ENCODE peak calls at places on chromosomes 13 and 19, in eight cellular contexts. F, K, I, N, Q, J, H and E are unnamed samples.

GRCh38 chr19:52343548-52343947 is 7.5 kb downstream of the ZNF610 start:
- DNase-seq in F (peak), K (no peak), I (no peak), N (no peak), Q (peak), J (peak), H (no peak), E (no peak)

GRCh38 chr13:95492044-95492801 is 60.3 kb upstream of the CLDN10 start:
- DNase-seq in F (no peak), K (no peak), I (no peak), N (no peak), Q (no peak), J (no peak), H (no peak), E (peak)

GRCh38 chr13:40910324-40911050 is 108.6 kb downstream of the ELF1 start:
- DNase-seq in F (no peak), K (no peak), I (no peak), N (no peak), Q (peak), J (no peak), H (no peak), E (no peak)

GRCh38 chr19:40282209-40282580 is 3.0 kb downstream of the AKT2 start:
- DNase-seq in F (no peak), K (no peak), I (no peak), N (no peak), Q (no peak), J (no peak), H (no peak), E (no peak)

GRCh38 chr13:98647121-98647520 is 70.2 kb upstream of the STK24 start:
- DNase-seq in F (no peak), K (no peak), I (no peak), N (no peak), Q (no peak), J (no peak), H (no peak), E (no peak)

GRCh38 chr13:76016799-76017198 is 380.7 kb downstream of the LMO7 start:
- DNase-seq in F (peak), K (no peak), I (no peak), N (no peak), Q (peak), J (peak), H (no peak), E (no peak)

GRCh38 chr13:98664047-98664446 is 87.1 kb upstream of the STK24 start:
- DNase-seq in F (no peak), K (peak), I (no peak), N (no peak), Q (peak), J (no peak), H (peak), E (no peak)

GRCh38 chr19:32800757-32801156 is 68.8 kb downstream of the SLC7A9 start:
- DNase-seq in F (peak), K (no peak), I (no peak), N (no peak), Q (no peak), J (no peak), H (no peak), E (no peak)

GRCh38 chr19:2797280-2797679 is 12.0 kb downstream of the THOP1 start:
- DNase-seq in F (no peak), K (no peak), I (no peak), N (no peak), Q (no peak), J (no peak), H (no peak), E (no peak)

GRCh38 chr13:48194392-48194754 is 38.6 kb upstream of the ITM2B start:
- DNase-seq in F (no peak), K (no peak), I (no peak), N (no peak), Q (peak), J (no peak), H (no peak), E (no peak)

GRCh38 chr13:46947425-46948191 is 50.8 kb upstream of the HTR2A start:
- DNase-seq in F (no peak), K (no peak), I (no peak), N (no peak), Q (no peak), J (no peak), H (no peak), E (no peak)

GRCh38 chr13:28493740-28494536 is 990 bp downstream of the FLT1 start:
- DNase-seq in F (peak), K (no peak), I (no peak), N (no peak), Q (peak), J (no peak), H (no peak), E (no peak)

GRCh38 chr13:99220199-99220931 is 19.7 kb downstream of the UBAC2 start:
- DNase-seq in F (no peak), K (no peak), I (no peak), N (no peak), Q (no peak), J (no peak), H (no peak), E (no peak)

GRCh38 chr13:26051231-26052135 is at the start of gene SHISA2:
- DNase-seq in F (peak), K (no peak), I (no peak), N (no peak), Q (peak), J (peak), H (no peak), E (peak)

GRCh38 chr13:20983386-20983785 is 78.0 kb downstream of the LATS2 start:
- DNase-seq in F (no peak), K (no peak), I (no peak), N (no peak), Q (no peak), J (no peak), H (no peak), E (no peak)

GRCh38 chr13:29507356-29507755 is 88.1 kb downstream of the SLC7A1 start:
- DNase-seq in F (no peak), K (peak), I (no peak), N (no peak), Q (no peak), J (no peak), H (no peak), E (no peak)

GRCh38 chr13:96011291-96011875 is 41.8 kb downstream of the UGGT2 start:
- DNase-seq in F (no peak), K (no peak), I (no peak), N (no peak), Q (peak), J (no peak), H (no peak), E (no peak)

GRCh38 chr19:33831835-33832234 is 35.2 kb downstream of the KCTD15 start:
- DNase-seq in F (no peak), K (no peak), I (no peak), N (no peak), Q (no peak), J (no peak), H (no peak), E (peak)

GRCh38 chr13:50543767-50544166 is 299.7 kb downstream of the DLEU7 start:
- DNase-seq in F (no peak), K (peak), I (no peak), N (peak), Q (peak), J (no peak), H (no peak), E (no peak)

GRCh38 chr19:2424686-2425621 is 2.4 kb downstream of the TIMM13 start:
- DNase-seq in F (peak), K (peak), I (no peak), N (peak), Q (peak), J (peak), H (no peak), E (peak)

GRCh38 chr19:4567584-4568071 is 8.1 kb upstream of the SEMA6B start:
- DNase-seq in F (peak), K (no peak), I (no peak), N (no peak), Q (peak), J (peak), H (no peak), E (peak)

GRCh38 chr13:84263354-84264069 is 381.2 kb upstream of the SLITRK1 start:
- DNase-seq in F (no peak), K (no peak), I (no peak), N (no peak), Q (no peak), J (no peak), H (no peak), E (no peak)

GRCh38 chr19:18262917-18263316 is 11.3 kb downstream of the IQCN start:
- DNase-seq in F (no peak), K (no peak), I (no peak), N (no peak), Q (peak), J (no peak), H (no peak), E (no peak)

GRCh38 chr19:49149652-49150105 is 5.5 kb downstream of the HRC start:
- DNase-seq in F (peak), K (no peak), I (no peak), N (peak), Q (peak), J (peak), H (peak), E (peak)

GRCh38 chr19:51094696-51095279 is 12.1 kb upstream of the KLK14 start:
- DNase-seq in F (peak), K (no peak), I (no peak), N (no peak), Q (peak), J (peak), H (no peak), E (no peak)

GRCh38 chr13:20053891-20054290 is 95.4 kb downstream of the ZMYM2 start:
- DNase-seq in F (no peak), K (no peak), I (no peak), N (no peak), Q (no peak), J (no peak), H (no peak), E (no peak)

GRCh38 chr19:30667227-30667626 is 295.0 kb downstream of the ZNF536 start:
- DNase-seq in F (no peak), K (no peak), I (no peak), N (no peak), Q (no peak), J (no peak), H (no peak), E (peak)

GRCh38 chr13:75256922-75257321 is 225.0 kb downstream of the TBC1D4 start:
- DNase-seq in F (no peak), K (no peak), I (no peak), N (no peak), Q (peak), J (no peak), H (no peak), E (no peak)

GRCh38 chr13:109383683-109384082 is 402.7 kb downstream of the IRS2 start:
- DNase-seq in F (no peak), K (peak), I (no peak), N (peak), Q (peak), J (no peak), H (no peak), E (no peak)

GRCh38 chr19:2549701-2550191 is 73.8 kb downstream of the GADD45B start:
- DNase-seq in F (no peak), K (no peak), I (no peak), N (peak), Q (peak), J (no peak), H (peak), E (no peak)

GRCh38 chr19:38596057-38596981 is 21.4 kb downstream of the MAP4K1 start:
- DNase-seq in F (peak), K (no peak), I (no peak), N (no peak), Q (no peak), J (peak), H (no peak), E (no peak)

GRCh38 chr19:44702551-44703176 is 3.7 kb downstream of the CEACAM16 start:
- DNase-seq in F (no peak), K (no peak), I (no peak), N (no peak), Q (no peak), J (no peak), H (no peak), E (no peak)

GRCh38 chr13:64675256-64675892 is 2554.8 kb downstream of the PCDH9 start:
- DNase-seq in F (no peak), K (no peak), I (no peak), N (peak), Q (peak), J (no peak), H (no peak), E (no peak)

GRCh38 chr13:111531505-111531904 is 211.1 kb downstream of the TEX29 start:
- DNase-seq in F (no peak), K (no peak), I (no peak), N (no peak), Q (peak), J (no peak), H (no peak), E (no peak)

GRCh38 chr19:44800461-44800860 is 8.4 kb upstream of the BCAM start:
- DNase-seq in F (peak), K (no peak), I (peak), N (peak), Q (peak), J (peak), H (peak), E (peak)

GRCh38 chr13:25046274-25046984 is 49.5 kb upstream of the PABPC3 start:
- DNase-seq in F (peak), K (no peak), I (no peak), N (no peak), Q (no peak), J (peak), H (no peak), E (no peak)

GRCh38 chr13:45683701-45684100 is 18.4 kb upstream of the CBY2 start:
- DNase-seq in F (peak), K (no peak), I (no peak), N (no peak), Q (no peak), J (no peak), H (no peak), E (no peak)
- TF ChIP-seq CTCF in F (peak), K (peak), I (no peak), N (peak), Q (no peak), J (no peak), H (no peak), E (peak)

DNA sequence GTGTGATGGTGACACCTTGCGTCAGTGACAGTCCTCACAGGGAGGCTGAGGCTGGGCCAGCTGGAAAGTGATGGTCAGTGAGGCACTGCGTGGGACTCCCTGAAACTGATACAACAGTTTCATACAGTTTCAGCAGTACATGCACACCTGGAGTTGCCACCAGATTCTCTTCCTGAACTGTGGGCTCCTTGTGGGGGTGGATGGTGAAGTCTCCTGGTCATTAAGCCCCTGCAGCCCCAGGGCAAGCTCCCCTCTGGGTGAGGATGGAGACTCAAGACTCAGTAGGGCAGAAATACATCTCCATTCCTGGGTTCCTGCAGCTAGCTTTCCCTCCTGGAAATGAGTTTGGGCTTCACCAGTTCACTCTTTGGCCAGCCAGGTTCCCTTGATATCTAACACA is 392.7 kb downstream of the UQCRFS1 start:
- DNase-seq in F (no peak), K (no peak), I (no peak), N (no peak), Q (no peak), J (no peak), H (no peak), E (no peak)
- TF ChIP-seq CTCF in F (no peak), K (no peak), I (no peak), N (no peak), Q (no peak), J (no peak), H (no peak), E (no peak)

GRCh38 chr19:6021878-6022569 is 44.1 kb upstream of the RANBP3 start:
- DNase-seq in F (peak), K (peak), I (no peak), N (peak), Q (peak), J (peak), H (peak), E (peak)

GRCh38 chr19:6020972-6021805 is 43.2 kb upstream of the RANBP3 start:
- DNase-seq in F (no peak), K (no peak), I (no peak), N (no peak), Q (no peak), J (no peak), H (no peak), E (no peak)

GRCh38 chr19:6023936-6024335 is 46.0 kb upstream of the RANBP3 start:
- DNase-seq in F (no peak), K (no peak), I (no peak), N (no peak), Q (no peak), J (no peak), H (no peak), E (no peak)

GRCh38 chr19:6023085-6023682 is 45.2 kb upstream of the RANBP3 start:
- DNase-seq in F (no peak), K (peak), I (no peak), N (no peak), Q (peak), J (no peak), H (no peak), E (no peak)

DNA sequence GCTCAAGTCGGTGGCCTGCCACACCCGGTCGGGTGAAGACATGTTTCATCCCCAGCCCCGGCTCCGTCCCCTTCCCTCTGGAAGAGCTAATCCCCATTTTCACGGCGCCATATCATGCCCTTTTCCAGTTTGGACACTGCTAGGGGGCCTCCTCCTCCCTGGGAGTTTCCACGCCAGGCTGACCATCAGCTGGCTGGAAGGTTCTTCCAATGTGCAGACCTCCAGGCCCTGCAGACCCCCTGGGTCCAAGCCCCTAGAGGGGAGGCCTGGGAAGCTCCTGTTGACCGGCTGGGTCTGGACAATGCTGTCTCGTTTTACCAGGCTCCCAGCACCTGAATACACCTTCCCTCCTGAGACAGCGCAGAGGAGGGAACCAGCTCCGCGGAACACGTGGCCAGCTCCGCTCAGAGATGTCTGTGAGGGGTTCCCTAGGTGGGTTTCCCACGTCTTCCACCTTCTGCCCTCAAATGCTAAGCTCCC is 44.7 kb upstream of the RANBP3 start:
- DNase-seq in F (no peak), K (no peak), I (no peak), N (no peak), Q (no peak), J (no peak), H (no peak), E (no peak)
- TF ChIP-seq CTCF in F (peak), K (no peak), I (no peak), N (no peak), Q (no peak), J (peak), H (no peak), E (peak)

GRCh38 chr13:113179374-113180230 is 21.2 kb downstream of the PROZ start:
- DNase-seq in F (no peak), K (no peak), I (no peak), N (no peak), Q (no peak), J (no peak), H (no peak), E (peak)

GRCh38 chr13:113176292-113176691 is 17.8 kb downstream of the PROZ start:
- DNase-seq in F (no peak), K (no peak), I (no peak), N (no peak), Q (no peak), J (no peak), H (no peak), E (peak)

GRCh38 chr13:113178896-113179167 is 20.4 kb downstream of the PROZ start:
- DNase-seq in F (no peak), K (no peak), I (no peak), N (no peak), Q (no peak), J (no peak), H (no peak), E (peak)

GRCh38 chr13:113176822-113177221 is 18.4 kb downstream of the PROZ start:
- DNase-seq in F (no peak), K (no peak), I (no peak), N (no peak), Q (no peak), J (no peak), H (no peak), E (peak)

GRCh38 chr13:113178070-113178895 is 19.8 kb downstream of the PROZ start:
- DNase-seq in F (no peak), K (peak), I (no peak), N (peak), Q (peak), J (no peak), H (no peak), E (peak)
- TF ChIP-seq CTCF in F (no peak), K (no peak), I (no peak), N (no peak), Q (no peak), J (no peak), H (no peak), E (no peak)